ENCODE peak calls at places on chromosomes 16 and 17, in seven cellular contexts. T is effector memory CD4-positive, alpha-beta T cell; D is uterus; Z is CD4-positive, CD25-positive, alpha-beta regulatory T cell; A is A673; C is mammary epithelial cell; V is A549. R is an unnamed sample.

GRCh38 chr17:76678330-76678729 is 32.4 kb downstream of the MXRA7 start:
- DNase-seq in Z (no peak), T (peak; percentile 6), V (no peak), C (no peak), D (no peak), A (no peak), R (no peak)

GRCh38 chr17:29143894-29144293 is 36.3 kb downstream of the MYO18A start:
- DNase-seq in D (no peak), Z (no peak), V (peak; percentile 67), T (no peak), A (peak; percentile 63), C (no peak), R (peak; percentile 52)

GRCh38 chr17:65657251-65657828 is 95.9 kb upstream of the AXIN2 start:
- DNase-seq in T (no peak), A (no peak), D (no peak), Z (no peak), C (no peak), V (no peak), R (no peak)

GRCh38 chr16:66905633-66906539 is 12.8 kb downstream of the CDH16 start:
- DNase-seq in T (peak; percentile 6), Z (no peak), V (no peak), A (peak; percentile 84), C (peak; percentile 34), D (no peak), R (no peak)

GRCh38 chr16:68629315-68629900 is 15.7 kb upstream of the CDH3 start:
- DNase-seq in A (no peak), T (no peak), D (no peak), Z (no peak), V (no peak), C (no peak), R (no peak)

GRCh38 chr16:57089406-57089805 is 3.0 kb upstream of the CPNE2 start:
- DNase-seq in V (no peak), D (no peak), A (no peak), T (no peak), C (no peak), Z (no peak), R (no peak)

GRCh38 chr16:85202631-85203461 is 90.6 kb upstream of the CIBAR2 start:
- DNase-seq in Z (no peak), D (peak; percentile 90), T (no peak), A (no peak), C (no peak), V (no peak), R (peak; percentile 67)

GRCh38 chr16:27377666-27378485 is 24.1 kb upstream of the IL21R start:
- DNase-seq in T (no peak), C (no peak), D (no peak), V (no peak), A (no peak), Z (no peak), R (no peak)

GRCh38 chr16:49673442-49673841 is 182.5 kb downstream of the ZNF423 start:
- DNase-seq in C (no peak), Z (no peak), V (no peak), A (no peak), T (no peak), D (no peak), R (no peak)

GRCh38 chr17:60006160-60006559 is 41.6 kb upstream of the RNFT1 start:
- DNase-seq in C (no peak), D (no peak), A (no peak), V (no peak), Z (no peak), T (no peak), R (no peak)

GRCh38 chr16:59459811-59460210 is 725.7 kb upstream of the GOT2 start:
- DNase-seq in D (no peak), Z (no peak), C (no peak), T (no peak), A (peak; percentile 9), V (no peak), R (no peak)

GRCh38 chr17:37220609-37220953 is 155.2 kb upstream of the C17orf78 start:
- DNase-seq in T (no peak), D (no peak), A (peak; percentile 21), C (no peak), Z (no peak), V (peak; percentile 38), R (no peak)

GRCh38 chr16:88382491-88383400 is at the start of gene ZNF469:
- DNase-seq in Z (no peak), C (no peak), A (no peak), D (no peak), T (no peak), V (peak; percentile 34), R (peak; percentile 43)

DNA sequence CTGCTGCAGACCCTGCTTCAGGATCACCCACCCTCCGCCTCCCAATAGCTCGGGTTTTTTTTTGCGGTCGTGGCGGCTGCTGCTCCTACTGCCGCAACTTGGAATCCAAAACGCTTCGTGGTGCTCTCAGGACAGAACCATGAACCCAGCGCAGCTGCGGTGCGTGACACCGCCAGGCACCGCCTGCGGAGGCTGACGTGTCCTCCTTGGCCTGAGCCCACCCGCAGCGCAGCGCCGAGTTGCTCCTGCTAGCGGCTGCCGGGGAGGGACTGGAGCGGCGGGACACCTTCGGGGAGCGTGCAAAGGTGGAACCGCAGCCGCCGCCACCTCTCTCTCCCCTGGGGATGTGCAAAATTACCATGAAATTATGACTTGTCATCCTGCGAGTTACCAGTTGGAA is 1893.0 kb downstream of the TP53TG3F start:
- DNase-seq in T (no peak), D (no peak), C (no peak), A (no peak), Z (no peak), V (no peak), R (no peak)
- H3K9me3 ChIP-seq in T (no peaks in the 10 kb centered on the region), D (no peaks in the 10 kb centered on the region), C (no peaks in the 10 kb centered on the region), A (peaks cover 35% of the 10 kb centered on the region), Z (no peaks in the 10 kb centered on the region), V (peaks cover 4% of the 10 kb centered on the region), R (no peaks in the 10 kb centered on the region)

GRCh38 chr16:14528306-14528948 is 101.6 kb downstream of the PARN start:
- DNase-seq in T (no peak), C (no peak), A (no peak), V (peak; percentile 44), Z (no peak), D (no peak), R (no peak)
- H3K4me3 ChIP-seq in T (no peak overlapping the region), C (no peak overlapping the region), A (no peak overlapping the region), V (no peak overlapping the region), Z (no peak overlapping the region), D (peak overlapping the region; percentile 23), R (no peak overlapping the region)

DNA sequence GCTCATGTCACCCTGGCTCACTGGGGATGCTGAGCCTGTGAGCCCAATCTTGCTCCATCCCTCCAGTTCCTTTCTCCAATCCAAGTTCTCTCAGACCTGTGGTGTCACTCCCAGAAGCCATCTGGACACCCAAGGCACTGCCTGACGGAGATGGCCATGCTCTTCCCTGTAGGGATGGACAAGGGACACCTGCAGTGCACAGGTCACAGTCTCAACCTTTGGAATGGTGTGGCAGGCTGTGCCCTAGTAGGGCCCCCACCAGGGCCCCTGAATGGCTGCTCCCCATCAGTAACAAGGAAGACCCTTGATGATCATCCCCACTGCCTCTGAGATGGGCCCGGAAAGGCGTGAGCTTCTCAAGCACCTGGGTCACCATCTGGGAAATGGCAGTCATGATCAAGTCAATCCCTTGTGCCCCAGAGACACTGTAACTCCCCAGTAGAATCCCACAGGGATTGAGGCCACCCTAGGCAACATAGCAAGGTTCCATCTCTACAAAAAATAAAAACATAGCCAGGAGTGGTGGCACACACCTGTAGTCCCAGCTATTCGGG is 822.5 kb downstream of the KCNJ18 start:
- DNase-seq in A (no peak), C (no peak), V (no peak), T (no peak), Z (no peak), D (no peak), R (no peak)
- H3K9me3 ChIP-seq in A (no peaks in the 10 kb centered on the region), C (peaks cover 34% of the 10 kb centered on the region), V (no peaks in the 10 kb centered on the region), T (no peaks in the 10 kb centered on the region), Z (no peaks in the 10 kb centered on the region), D (no peaks in the 10 kb centered on the region), R (no peaks in the 10 kb centered on the region)

GRCh38 chr16:30533748-30534367 is 800 bp downstream of the ZNF747 start:
- DNase-seq in D (no peak), A (peak; percentile 27), Z (no peak), C (no peak), T (no peak), V (no peak), R (peak; percentile 17)

GRCh38 chr16:30534368-30535105 is at the start of gene ZNF747:
- DNase-seq in V (peak; percentile 90), D (peak; percentile 94), C (peak; percentile 75), A (peak; percentile 90), T (peak; percentile 85), Z (peak; percentile 88), R (peak; percentile 92)

GRCh38 chr16:30535106-30535776 is 583 bp upstream of the ZNF747 start:
- DNase-seq in T (peak; percentile 26), A (no peak), D (no peak), C (no peak), Z (peak; percentile 25), V (no peak), R (no peak)

GRCh38 chr16:30532285-30533145 is 2.1 kb downstream of the ZNF747 start:
- DNase-seq in C (no peak), A (no peak), D (no peak), Z (no peak), T (no peak), V (no peak), R (no peak)

DNA sequence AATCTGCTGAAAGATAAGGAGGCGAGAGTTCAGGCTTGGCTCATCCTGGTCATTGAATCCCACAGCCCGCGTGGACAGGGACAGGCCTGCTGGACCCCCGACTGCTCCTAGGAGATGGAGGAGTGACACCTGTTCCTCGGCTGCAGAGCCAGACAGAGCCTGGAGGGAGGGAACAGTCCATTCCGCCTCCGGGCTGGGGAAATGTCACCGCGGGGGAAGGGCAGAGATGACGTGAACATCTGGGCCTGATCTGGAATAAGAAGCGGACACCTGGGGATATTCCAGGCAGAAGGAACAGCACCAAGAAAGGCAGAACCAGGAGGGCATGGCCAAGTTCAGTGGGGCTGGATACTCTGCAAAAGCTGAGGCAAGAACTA is 1.5 kb downstream of the ZNF747 start:
- DNase-seq in A (no peak), T (no peak), V (no peak), Z (no peak), D (no peak), C (no peak), R (no peak)
- H3K4me3 ChIP-seq in A (peak overlapping the region; percentile 70), T (no peak overlapping the region), V (no peak overlapping the region), Z (no peak overlapping the region), D (no peak overlapping the region), C (no peak overlapping the region), R (peak overlapping the region; percentile 68)

GRCh38 chr17:83202002-83203000 is 122.9 kb downstream of the METRNL start:
- DNase-seq in C (no peak), Z (no peak), D (no peak), A (no peak), V (no peak), T (no peak), R (no peak)

GRCh38 chr17:83204230-83204725 is 124.9 kb downstream of the METRNL start:
- DNase-seq in D (no peak), A (no peak), C (no peak), Z (no peak), T (no peak), V (no peak), R (no peak)

GRCh38 chr17:83203472-83204221 is 124.2 kb downstream of the METRNL start:
- DNase-seq in Z (no peak), C (no peak), D (peak; percentile 22), A (no peak), V (no peak), T (no peak), R (peak; percentile 23)

GRCh38 chr17:83201206-83202001 is 122.0 kb downstream of the METRNL start:
- DNase-seq in C (no peak), T (no peak), A (no peak), D (no peak), Z (no peak), V (no peak), R (no peak)

GRCh38 chr17:83203073-83203471 is 123.7 kb downstream of the METRNL start:
- DNase-seq in T (no peak), Z (no peak), A (no peak), D (peak; percentile 57), V (no peak), C (peak; percentile 38), R (peak; percentile 98)
- H3K9me3 ChIP-seq in T (no peaks in the 10 kb centered on the region), Z (no peaks in the 10 kb centered on the region), A (no peaks in the 10 kb centered on the region), D (no peaks in the 10 kb centered on the region), V (no peaks in the 10 kb centered on the region), C (no peaks in the 10 kb centered on the region), R (peaks cover 2% of the 10 kb centered on the region)